ENCODE peak calls at places on chromosome 3, in seven cellular contexts. Y is SK-N-SH, A is HepG2, O is H1, I is GM12878, F is HCT116, J is K562. M is an unnamed sample.

GRCh38 chr3:38297947-38298711 is 16.0 kb downstream of the SLC22A14 start:
- DNase-seq in A (no peak), J (no peak), I (peak), Y (no peak), O (no peak), F (peak), M (no peak)

GRCh38 chr3:23341147-23341838 is 138.2 kb downstream of the UBE2E2 start:
- DNase-seq in A (no peak), F (no peak), O (no peak), I (peak), Y (no peak), J (no peak), M (no peak)

GRCh38 chr3:123067689-123068226 is 933 bp downstream of the PDIA5 start:
- DNase-seq in O (no peak), F (no peak), I (no peak), Y (no peak), J (no peak), A (no peak), M (no peak)

GRCh38 chr3:100073555-100074307 is 40.6 kb downstream of the FILIP1L start:
- DNase-seq in A (no peak), O (no peak), I (no peak), F (no peak), Y (no peak), J (no peak), M (peak)

GRCh38 chr3:88334187-88334868 is 184.6 kb downstream of the C3orf38 start:
- DNase-seq in I (no peak), Y (no peak), A (no peak), O (no peak), J (no peak), F (no peak), M (no peak)

GRCh38 chr3:42473083-42473932 is 29.1 kb upstream of the VIPR1 start:
- DNase-seq in I (no peak), O (no peak), Y (no peak), F (no peak), J (no peak), A (no peak), M (no peak)

GRCh38 chr3:173893066-173893465 is 495.5 kb downstream of the NLGN1 start:
- DNase-seq in J (no peak), I (no peak), F (no peak), Y (no peak), O (no peak), A (no peak), M (no peak)

GRCh38 chr3:127182848-127183714 is 9.8 kb upstream of the PRR23E start:
- DNase-seq in J (no peak), A (no peak), O (peak), Y (no peak), I (no peak), F (peak), M (no peak)

GRCh38 chr3:55544219-55544618 is 57.1 kb upstream of the WNT5A start:
- DNase-seq in A (no peak), F (no peak), I (no peak), Y (no peak), J (no peak), O (no peak), M (no peak)

GRCh38 chr3:128483657-128484403 is 9.2 kb downstream of the GATA2 start:
- DNase-seq in A (no peak), F (no peak), J (no peak), Y (no peak), O (no peak), I (no peak), M (no peak)

DNA sequence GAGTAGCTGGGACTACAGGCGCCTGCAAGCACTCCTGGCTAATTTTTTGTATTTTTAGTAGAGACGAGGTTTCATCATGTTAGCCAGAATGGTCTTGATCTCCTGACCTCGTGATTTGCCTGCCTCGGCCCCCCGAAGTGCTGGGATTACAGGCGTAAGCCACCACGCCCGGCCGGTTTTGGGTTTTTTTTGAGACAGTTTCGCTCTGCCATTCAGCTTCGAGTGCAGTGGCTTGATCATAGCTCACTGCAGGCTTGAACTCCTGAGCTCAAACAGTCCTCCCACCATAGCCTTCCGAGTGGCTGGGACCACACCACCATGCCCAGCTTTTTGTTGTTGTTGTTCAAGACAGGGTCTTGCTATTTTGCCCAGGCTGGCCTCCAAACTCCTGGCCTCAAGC is 16.0 kb upstream of the SCAP start:
- DNase-seq in Y (no peak), O (no peak), A (no peak), F (no peak), I (no peak), J (no peak), M (no peak)
- TF ChIP-seq YY1 in Y (no peak), O (no peak), A (no peak), F (no peak), I (no peak), J (no peak), M (no peak)

GRCh38 chr3:141294300-141294699 is 62.7 kb downstream of the PXYLP1 start:
- DNase-seq in J (no peak), F (no peak), Y (no peak), I (no peak), O (no peak), A (no peak), M (no peak)
- TF ChIP-seq YY1 in J (no peak), F (no peak), Y (no peak), I (no peak), O (no peak), A (no peak), M (no peak)

DNA sequence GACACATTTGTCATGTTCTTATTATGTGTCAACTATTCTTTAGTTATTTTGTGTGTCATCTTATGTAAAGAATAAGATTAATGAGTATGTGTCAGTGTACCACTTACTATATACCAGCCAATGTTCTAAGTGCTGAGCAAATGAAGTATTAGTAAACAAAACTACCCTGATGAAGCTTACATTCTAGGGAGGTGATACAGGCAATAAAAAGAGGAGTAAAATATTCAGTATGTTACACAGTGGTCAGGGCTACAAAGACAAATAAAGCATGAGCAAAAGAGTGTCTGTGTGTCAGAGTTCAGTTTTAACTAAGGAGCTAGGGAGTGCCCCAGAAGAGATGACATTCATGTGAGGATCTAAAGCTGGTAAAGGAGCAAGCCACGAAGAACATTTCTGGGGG is 79.1 kb downstream of the TRPC1 start:
- DNase-seq in A (no peak), J (no peak), F (no peak), O (no peak), I (no peak), Y (no peak), M (no peak)
- TF ChIP-seq YY1 in A (no peak), J (no peak), F (no peak), O (no peak), I (no peak), Y (no peak), M (no peak)

GRCh38 chr3:109143646-109144045 is 7.1 kb downstream of the C3orf85 start:
- DNase-seq in A (no peak), O (no peak), F (no peak), Y (no peak), J (no peak), I (no peak), M (no peak)
- TF ChIP-seq YY1 in A (no peak), O (no peak), F (no peak), Y (no peak), J (no peak), I (no peak), M (no peak)

GRCh38 chr3:194387276-194387675 is 11.8 kb downstream of the GP5 start:
- DNase-seq in A (no peak), J (no peak), F (no peak), O (peak), I (no peak), Y (no peak), M (no peak)

GRCh38 chr3:194387926-194388418 is 11.1 kb downstream of the GP5 start:
- DNase-seq in Y (no peak), O (peak), J (no peak), I (no peak), A (no peak), F (no peak), M (no peak)

GRCh38 chr3:194386610-194387009 is 12.5 kb downstream of the GP5 start:
- DNase-seq in I (no peak), O (peak), Y (no peak), A (no peak), J (no peak), F (no peak), M (no peak)

GRCh38 chr3:194390835-194391234 is 8.2 kb downstream of the GP5 start:
- DNase-seq in Y (no peak), O (no peak), A (no peak), I (no peak), J (no peak), F (no peak), M (no peak)

GRCh38 chr3:194389269-194389668 is 9.8 kb downstream of the GP5 start:
- DNase-seq in I (no peak), J (no peak), F (no peak), Y (peak), O (peak), A (no peak), M (no peak)
- TF ChIP-seq YY1 in I (no peak), J (no peak), F (no peak), Y (no peak), O (no peak), A (no peak), M (no peak)

DNA sequence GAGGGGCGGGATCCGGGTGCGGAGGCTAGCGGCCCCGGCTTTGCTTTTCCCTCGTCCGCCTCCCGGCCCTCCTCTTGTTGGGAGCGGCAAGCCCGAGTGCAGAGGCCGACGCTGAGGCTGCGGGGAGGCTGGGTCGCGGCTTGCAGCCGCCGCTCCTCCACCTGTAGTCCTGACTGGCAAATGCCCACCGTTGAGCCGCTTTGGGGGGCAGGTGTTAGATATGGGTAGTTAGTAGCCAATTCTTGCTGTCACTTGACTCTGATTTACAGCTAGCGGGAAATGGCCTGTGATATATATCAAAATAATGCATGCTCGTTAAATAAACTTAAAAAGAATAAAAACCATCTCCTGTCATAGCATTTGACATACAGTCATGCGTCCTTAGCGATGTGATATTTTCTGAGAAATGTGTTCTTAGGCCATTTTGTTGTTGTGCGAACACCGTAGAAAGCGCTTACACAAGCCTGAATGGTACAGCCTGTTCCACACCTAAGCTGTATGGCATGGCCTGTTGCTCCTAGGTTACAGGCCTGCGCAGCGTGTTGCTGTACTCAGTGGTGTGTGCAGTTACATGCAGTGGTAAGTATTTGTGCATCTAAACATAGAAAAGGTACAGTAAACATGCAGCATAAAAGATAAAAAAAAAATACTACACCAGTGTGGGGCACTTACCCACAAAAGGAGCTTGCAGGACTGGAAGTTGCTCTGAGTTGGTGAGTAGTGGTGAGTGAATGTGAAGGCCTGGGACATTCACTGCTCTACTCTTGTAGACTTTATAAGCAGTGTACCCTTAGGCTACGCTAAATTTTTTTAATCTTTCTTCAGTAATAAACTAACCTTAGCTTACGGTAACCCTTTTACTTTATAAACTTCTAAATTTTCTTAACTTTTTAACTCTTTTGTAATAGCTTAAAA is 873 bp downstream of the CAPN7 start:
- DNase-seq in J (no peak), O (no peak), Y (peak), I (no peak), F (no peak), A (peak), M (peak)
- TF ChIP-seq YY1 in J (no peak), O (no peak), Y (no peak), I (no peak), F (no peak), A (no peak), M (no peak)

GRCh38 chr3:4493931-4494806 is 1.0 kb downstream of the ITPR1 start:
- DNase-seq in F (no peak), A (no peak), J (no peak), Y (peak), O (no peak), I (no peak), M (no peak)
- TF ChIP-seq YY1 in F (no peak), A (no peak), J (no peak), Y (no peak), O (no peak), I (no peak), M (no peak)

GRCh38 chr3:101725192-101725889 is 927 bp downstream of the CEP97 start:
- DNase-seq in I (no peak), O (peak), A (no peak), J (peak), F (no peak), Y (peak), M (no peak)

GRCh38 chr3:101720851-101721649 is 3.4 kb upstream of the CEP97 start:
- DNase-seq in J (no peak), A (no peak), F (no peak), Y (no peak), I (no peak), O (no peak), M (no peak)

GRCh38 chr3:101724329-101725191 is at the start of gene CEP97:
- DNase-seq in I (peak), O (peak), J (peak), Y (peak), F (peak), A (peak), M (peak)

GRCh38 chr3:101721650-101721917 is 2.8 kb upstream of the CEP97 start:
- DNase-seq in F (no peak), O (no peak), J (no peak), A (no peak), Y (no peak), I (no peak), M (no peak)

DNA sequence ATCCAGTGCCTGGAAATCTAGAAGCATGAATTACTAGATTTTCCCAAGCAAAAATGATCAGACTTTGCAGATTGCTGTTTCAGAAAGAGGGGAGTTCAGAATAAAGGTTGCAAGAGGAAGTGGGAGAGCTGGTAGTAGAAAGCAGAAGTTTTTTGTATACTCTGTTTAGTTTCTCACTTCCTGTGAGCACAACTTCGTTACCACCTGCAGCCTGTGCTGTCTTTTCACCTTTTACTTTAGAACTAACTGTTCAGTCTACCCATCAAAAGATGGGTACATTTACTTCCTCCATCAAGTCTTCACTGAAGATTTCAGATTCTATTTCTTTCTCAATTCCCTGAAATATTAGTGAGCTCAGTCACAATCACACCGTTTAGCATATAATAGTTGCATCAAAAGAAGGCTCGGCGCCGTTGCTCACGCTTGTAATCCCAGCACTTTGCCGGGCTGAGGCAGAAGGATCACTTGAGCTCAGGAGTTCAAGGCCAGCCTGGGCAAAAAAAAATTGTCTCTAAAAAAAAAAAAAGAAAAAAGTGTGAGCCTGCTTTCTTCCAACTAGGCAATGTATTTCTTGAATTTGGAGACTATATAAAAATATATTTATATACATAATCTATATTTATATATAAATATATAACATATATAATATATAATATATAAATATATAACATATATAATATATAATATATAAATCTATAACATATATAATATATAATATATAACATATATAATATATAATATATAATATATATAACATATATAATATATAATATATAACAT is 1.8 kb upstream of the CEP97 start:
- DNase-seq in F (no peak), A (no peak), O (no peak), Y (no peak), I (peak), J (no peak), M (no peak)
- TF ChIP-seq YY1 in F (no peak), A (no peak), O (no peak), Y (no peak), I (peak), J (no peak), M (no peak)

DNA sequence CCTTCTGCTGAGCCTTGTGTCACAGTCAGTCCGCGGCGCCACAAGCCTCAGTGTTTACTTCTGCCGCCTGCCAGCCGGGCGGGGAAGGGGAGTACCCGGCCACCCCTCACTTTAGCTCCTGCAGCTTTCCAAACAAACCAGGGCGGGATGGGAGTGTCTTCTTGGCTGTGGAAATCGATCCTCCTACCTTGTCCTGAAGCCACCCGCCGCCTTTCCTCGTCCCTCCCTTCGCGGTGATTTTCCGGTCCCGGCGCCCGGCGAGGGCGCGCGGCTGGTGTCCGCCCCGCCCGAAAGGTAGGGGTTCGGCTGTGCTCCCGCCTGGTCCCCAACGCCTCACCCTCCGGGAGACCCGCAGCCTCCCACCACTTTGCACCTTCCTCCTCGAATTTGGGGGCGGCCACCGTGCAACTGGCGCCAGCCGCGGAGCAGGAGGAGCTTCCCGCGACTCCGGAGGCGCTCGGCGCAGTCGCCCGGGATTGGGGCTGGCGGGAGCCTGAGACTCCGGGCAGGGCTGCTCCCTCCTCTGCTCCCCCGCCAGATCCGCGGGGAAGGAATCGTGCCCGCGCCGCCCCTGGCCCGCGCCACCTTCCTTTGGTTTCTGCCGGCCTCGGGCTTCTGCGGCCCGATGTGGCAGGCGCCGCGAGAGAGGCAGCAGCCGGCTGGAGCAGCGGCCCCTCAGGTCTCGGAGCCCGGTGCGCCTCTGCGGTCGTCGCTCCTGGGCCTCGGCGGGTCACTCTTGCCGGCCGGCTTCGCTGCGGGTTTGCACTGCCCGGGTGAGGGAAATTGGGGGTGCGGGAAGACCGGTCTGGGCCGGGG is 30.7 kb upstream of the ST3GAL6 start:
- DNase-seq in Y (peak), J (no peak), I (no peak), F (peak), O (peak), A (peak), M (peak)
- TF ChIP-seq YY1 in Y (peak), J (no peak), I (no peak), F (peak), O (no peak), A (no peak), M (no peak)

GRCh38 chr3:45832691-45833090 is 9.2 kb downstream of the LZTFL1 start:
- DNase-seq in J (no peak), Y (peak), F (peak), I (no peak), A (no peak), O (no peak), M (peak)

GRCh38 chr3:45826908-45827307 is 15.0 kb downstream of the LZTFL1 start:
- DNase-seq in J (peak), F (no peak), Y (no peak), O (no peak), A (no peak), I (no peak), M (no peak)

GRCh38 chr3:45826321-45826720 is 15.6 kb downstream of the LZTFL1 start:
- DNase-seq in F (no peak), Y (no peak), O (no peak), J (no peak), I (no peak), A (no peak), M (no peak)

DNA sequence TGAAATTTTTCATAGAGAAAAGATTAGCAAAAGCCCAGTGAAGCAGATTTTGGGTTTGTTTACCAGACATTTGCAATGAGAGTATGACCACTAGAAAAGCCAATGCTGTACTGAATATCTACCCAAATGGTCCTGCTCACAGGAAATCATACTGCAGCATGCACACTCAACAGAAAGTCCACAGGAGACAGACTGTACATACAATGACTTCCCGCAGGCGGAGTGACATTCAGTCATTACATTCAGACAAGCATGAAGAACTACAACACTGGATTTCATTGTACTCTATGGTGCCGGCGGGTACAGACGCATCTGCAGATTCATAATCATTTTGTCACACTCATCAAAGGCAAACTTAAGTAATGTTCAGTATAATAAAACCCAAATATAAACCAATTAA is 11.8 kb downstream of the LZTFL1 start:
- DNase-seq in I (no peak), F (no peak), Y (no peak), J (no peak), A (no peak), O (no peak), M (no peak)
- TF ChIP-seq YY1 in I (no peak), F (no peak), Y (no peak), J (no peak), A (no peak), O (no peak), M (no peak)

M was measured in NT2/D1.